ENCODE peak calls at places on chromosomes 7 and 10, in five cellular contexts. Z is AG09319, R is bronchial epithelial cell, K is endothelial cell, X is epithelial cell of prostate. N is an unnamed sample.
A peak's percentile ranks its signal among the peaks of the same experiment; 100 is the strongest.

GRCh38 chr7:157271991-157272324 is 64.8 kb upstream of the DNAJB6 start:
- DNase-seq in Z (peak; percentile 88), R (peak; percentile 99), K (no peak), X (peak; percentile 87), N (peak; percentile 90)

GRCh38 chr10:100014129-100014762 is 4.5 kb upstream of the DNMBP start:
- DNase-seq in Z (no peak), R (no peak), K (no peak), X (no peak), N (no peak)

GRCh38 chr7:143126146-143126545 is 5.7 kb upstream of the PIP start:
- DNase-seq in Z (peak; percentile 3), R (peak; percentile 94), K (no peak), X (peak; percentile 60), N (no peak)

GRCh38 chr7:140159487-140159886 is 17.3 kb downstream of the KDM7A start:
- DNase-seq in Z (no peak), R (no peak), K (no peak), X (no peak), N (peak; percentile 23)

GRCh38 chr10:21297525-21298383 is 227.7 kb downstream of the SKIDA1 start:
- DNase-seq in Z (no peak), R (no peak), K (no peak), X (no peak), N (no peak)

GRCh38 chr7:132508724-132509348 is 67.4 kb downstream of the PLXNA4 start:
- DNase-seq in Z (no peak), R (no peak), K (no peak), X (no peak), N (no peak)

GRCh38 chr10:72503241-72503640 is 122.6 kb downstream of the MICU1 start:
- DNase-seq in Z (peak; percentile 50), R (no peak), K (no peak), X (no peak), N (no peak)

GRCh38 chr7:35908305-35909223 is 107.7 kb downstream of the SEPTIN7 start:
- DNase-seq in Z (no peak), R (no peak), K (no peak), X (no peak), N (no peak)

GRCh38 chr10:62620491-62620890 is 184.0 kb upstream of the ADO start:
- DNase-seq in Z (no peak), R (no peak), K (no peak), X (no peak), N (no peak)

GRCh38 chr10:132793871-132794849 is 8.2 kb upstream of the NKX6-2 start:
- DNase-seq in Z (no peak), R (no peak), K (no peak), X (no peak), N (no peak)

GRCh38 chr10:63987212-63987611 is 466.0 kb downstream of the REEP3 start:
- DNase-seq in Z (no peak), R (no peak), K (no peak), X (no peak), N (no peak)

GRCh38 chr7:135886334-135887132 is 90.6 kb downstream of the MTPN start:
- DNase-seq in Z (no peak), R (no peak), K (no peak), X (no peak), N (no peak)

GRCh38 chr7:40099837-40100236 is 34.6 kb downstream of the MPLKIP start:
- DNase-seq in Z (no peak), R (no peak), K (no peak), X (no peak), N (no peak)

GRCh38 chr10:1172256-1172975 is 116.2 kb downstream of the WDR37 start:
- DNase-seq in Z (no peak), R (no peak), K (no peak), X (no peak), N (no peak)

GRCh38 chr10:85606401-85606800 is 760.2 kb downstream of the GRID1 start:
- DNase-seq in Z (no peak), R (no peak), K (no peak), X (no peak), N (no peak)

GRCh38 chr10:74223755-74224530 is 72.9 kb downstream of the ADK start:
- DNase-seq in Z (no peak), R (peak; percentile 93), K (no peak), X (peak; percentile 46), N (no peak)

GRCh38 chr10:71547841-71548493 is 151.2 kb downstream of the CDH23 start:
- DNase-seq in Z (no peak), R (no peak), K (no peak), X (no peak), N (no peak)

GRCh38 chr7:56063882-56064625 is at the start of gene SUMF2:
- DNase-seq in Z (peak; percentile 78), R (peak; percentile 74), K (peak; percentile 92), X (no peak), N (peak; percentile 57)

GRCh38 chr7:13829914-13830603 is 159.4 kb downstream of the ETV1 start:
- DNase-seq in Z (peak; percentile 59), R (peak; percentile 49), K (no peak), X (no peak), N (peak; percentile 21)

GRCh38 chr10:68103237-68103866 is 5.9 kb upstream of the MYPN start:
- DNase-seq in Z (no peak), R (no peak), K (no peak), X (no peak), N (no peak)

GRCh38 chr7:774161-775109 is 47.4 kb upstream of the PRKAR1B start:
- DNase-seq in Z (no peak), R (peak; percentile 12), K (peak; percentile 83), X (no peak), N (no peak)

GRCh38 chr10:78942006-78942405 is 126.8 kb upstream of the ZMIZ1 start:
- DNase-seq in Z (no peak), R (no peak), K (no peak), X (no peak), N (no peak)

GRCh38 chr10:94097656-94098055 is 103.9 kb downstream of the PLCE1 start:
- DNase-seq in Z (no peak), R (peak; percentile 37), K (no peak), X (no peak), N (no peak)

GRCh38 chr10:71597821-71598498 is 121.6 kb downstream of the C10orf105 start:
- DNase-seq in Z (no peak), R (no peak), K (no peak), X (no peak), N (no peak)

GRCh38 chr10:15258255-15258654 is 89.8 kb upstream of the NMT2 start:
- DNase-seq in Z (no peak), R (no peak), K (no peak), X (no peak), N (no peak)

GRCh38 chr10:60937022-60937421 is 7.0 kb downstream of the RHOBTB1 start:
- DNase-seq in Z (no peak), R (no peak), K (no peak), X (no peak), N (no peak)

GRCh38 chr10:46018453-46019169 is 11.8 kb downstream of the NCOA4 start:
- DNase-seq in Z (no peak), R (no peak), K (no peak), X (no peak), N (no peak)

GRCh38 chr10:28616514-28616913 is 60.8 kb upstream of the BAMBI start:
- DNase-seq in Z (no peak), R (no peak), K (no peak), X (no peak), N (no peak)